ENCODE peak calls at places on chromosomes 3 and 15, in six cellular contexts. C is NCI-H774, T is OCI-LY7, H is NCI-H1436, N is thoracic aorta, Y is NCI-H2081. S is an unnamed sample.

GRCh38 chr15:43943511-43943910 is 116.7 kb downstream of the WDR76 start:
- DNase-seq in T (no peak), Y (no peak), N (no peak), C (no peak), H (no peak), S (no peak)

GRCh38 chr3:175270199-175270837 is 411.2 kb downstream of the NAALADL2 start:
- DNase-seq in N (no peak), H (peak; percentile 84), C (no peak), Y (peak; percentile 97), T (no peak), S (peak; percentile 37)

GRCh38 chr3:171842864-171843511 is at the start of gene TMEM212:
- DNase-seq in N (no peak), Y (no peak), C (no peak), H (no peak), T (no peak), S (no peak)

GRCh38 chr3:48119495-48120193 is 68.6 kb downstream of the CDC25A start:
- DNase-seq in T (no peak), C (no peak), H (no peak), N (no peak), Y (no peak), S (no peak)

GRCh38 chr15:55267401-55268053 is 22.1 kb downstream of the RAB27A start:
- DNase-seq in T (no peak), N (no peak), C (no peak), Y (no peak), H (no peak), S (no peak)

GRCh38 chr3:16069149-16069922 is 105.1 kb upstream of the GALNT15 start:
- DNase-seq in Y (no peak), T (no peak), N (no peak), H (no peak), C (no peak), S (no peak)

GRCh38 chr3:188421151-188421821 is 267.3 kb downstream of the LPP start:
- DNase-seq in Y (no peak), N (no peak), H (no peak), T (peak; percentile 29), C (no peak), S (no peak)

GRCh38 chr3:59968510-59968909 is 918.7 kb upstream of the CFAP20DC start:
- DNase-seq in N (no peak), T (no peak), Y (no peak), H (no peak), C (no peak), S (no peak)

GRCh38 chr3:55297235-55297634 is 189.9 kb downstream of the WNT5A start:
- DNase-seq in T (no peak), N (no peak), Y (no peak), C (no peak), H (no peak), S (no peak)

GRCh38 chr3:4083225-4084015 is 219.7 kb upstream of the SETMAR start:
- DNase-seq in H (no peak), N (no peak), Y (no peak), T (no peak), C (no peak), S (no peak)

GRCh38 chr3:50238549-50239026 is 2.6 kb downstream of the GNAI2 start:
- DNase-seq in C (no peak), T (no peak), N (no peak), Y (peak; percentile 8), H (no peak), S (no peak)

GRCh38 chr3:14570089-14570488 is 29.9 kb upstream of the GRIP2 start:
- DNase-seq in N (no peak), T (peak; percentile 42), Y (no peak), H (no peak), C (no peak), S (no peak)

GRCh38 chr3:128775906-128776542 is 50.0 kb downstream of the RAB7A start:
- DNase-seq in N (no peak), T (no peak), H (no peak), C (no peak), Y (no peak), S (no peak)

GRCh38 chr15:79680721-79681120 is 216.1 kb downstream of the MTHFS start:
- DNase-seq in Y (no peak), N (no peak), T (no peak), H (no peak), C (no peak), S (no peak)

GRCh38 chr15:59532770-59533379 is 78.7 kb upstream of the GCNT3 start:
- DNase-seq in C (peak; percentile 16), Y (peak; percentile 38), N (no peak), H (peak; percentile 52), T (peak; percentile 84), S (no peak)

GRCh38 chr15:56411122-56411749 is 46.0 kb downstream of the TEX9 start:
- DNase-seq in C (no peak), H (no peak), T (no peak), N (no peak), Y (peak; percentile 25), S (no peak)

GRCh38 chr3:66405701-66406091 is 95.1 kb downstream of the LRIG1 start:
- DNase-seq in H (no peak), Y (no peak), N (peak; percentile 67), C (no peak), T (no peak), S (no peak)

GRCh38 chr15:47673343-47673761 is 44.0 kb upstream of the SEMA6D start:
- DNase-seq in T (no peak), N (no peak), Y (peak; percentile 40), C (no peak), H (no peak), S (no peak)

GRCh38 chr15:42348083-42348482 is 11.2 kb upstream of the CAPN3 start:
- DNase-seq in C (no peak), N (no peak), Y (no peak), H (no peak), T (no peak), S (no peak)

GRCh38 chr3:177102526-177102925 is 94.8 kb downstream of the TBL1XR1 start:
- DNase-seq in T (no peak), Y (no peak), C (no peak), H (no peak), N (no peak), S (no peak)

GRCh38 chr3:64489361-64490044 is 198.3 kb downstream of the ADAMTS9 start:
- DNase-seq in T (no peak), H (peak; percentile 66), Y (no peak), N (no peak), C (peak; percentile 8), S (peak; percentile 84)

GRCh38 chr3:28677581-28677980 is 329.0 kb upstream of the AZI2 start:
- DNase-seq in Y (no peak), T (no peak), N (no peak), C (no peak), H (no peak), S (no peak)

GRCh38 chr15:70766597-70766996 is 3.2 kb upstream of the UACA start:
- DNase-seq in T (no peak), C (no peak), N (no peak), H (no peak), Y (no peak), S (no peak)

GRCh38 chr3:59280113-59280512 is 230.3 kb upstream of the CFAP20DC start:
- DNase-seq in Y (no peak), N (no peak), H (no peak), C (no peak), T (no peak), S (peak; percentile 41)

GRCh38 chr3:190229632-190230424 is 92.4 kb downstream of the CLDN1 start:
- DNase-seq in H (no peak), Y (no peak), C (no peak), N (no peak), T (no peak), S (no peak)

GRCh38 chr15:23648920-23649515 is 1.4 kb upstream of the MAGEL2 start:
- DNase-seq in Y (peak; percentile 10), C (peak; percentile 4), T (peak; percentile 20), N (no peak), H (peak; percentile 65), S (no peak)

GRCh38 chr3:18134386-18135082 is 290.6 kb downstream of the SATB1 start:
- DNase-seq in C (no peak), Y (no peak), N (no peak), T (no peak), H (no peak), S (no peak)

GRCh38 chr3:49998326-49998725 is 58.4 kb downstream of the RBM6 start:
- DNase-seq in Y (no peak), H (no peak), C (no peak), N (no peak), T (no peak), S (no peak)

GRCh38 chr15:84807228-84807627 is 9.9 kb upstream of the ALPK3 start:
- DNase-seq in C (no peak), Y (no peak), T (no peak), N (no peak), H (no peak), S (no peak)

GRCh38 chr3:8658326-8659212 is 14.0 kb upstream of the SSUH2 start:
- DNase-seq in Y (peak; percentile 44), C (peak; percentile 44), N (peak; percentile 86), T (peak; percentile 85), H (peak; percentile 1), S (no peak)

GRCh38 chr3:18127864-18128185 is 297.3 kb downstream of the SATB1 start:
- DNase-seq in N (no peak), C (no peak), Y (no peak), T (no peak), H (no peak), S (no peak)

GRCh38 chr3:142844339-142844977 is 44.4 kb downstream of the PCOLCE2 start:
- DNase-seq in C (no peak), T (peak; percentile 36), Y (peak; percentile 59), H (peak; percentile 10), N (no peak), S (no peak)

GRCh38 chr3:102265720-102266119 is 169.1 kb upstream of the ZPLD1 start:
- DNase-seq in N (no peak), C (no peak), T (peak; percentile 34), H (no peak), Y (no peak), S (no peak)

GRCh38 chr3:108897883-108898282 is 55.8 kb downstream of the GUCA1C start:
- DNase-seq in T (no peak), H (no peak), Y (no peak), N (no peak), C (no peak), S (no peak)

GRCh38 chr15:64874131-64874530 is 32.4 kb downstream of the PLEKHO2 start:
- DNase-seq in C (no peak), T (no peak), Y (no peak), H (no peak), N (no peak), S (no peak)

GRCh38 chr3:169846458-169847193 is 23.1 kb downstream of the LRRC31 start:
- DNase-seq in C (no peak), Y (no peak), H (no peak), T (no peak), N (no peak), S (no peak)

GRCh38 chr3:62559831-62560445 is 186.6 kb upstream of the FEZF2 start:
- DNase-seq in N (no peak), Y (no peak), H (no peak), C (no peak), T (peak; percentile 26), S (no peak)

GRCh38 chr3:71393093-71393492 is 190.4 kb downstream of the FOXP1 start:
- DNase-seq in C (no peak), T (no peak), H (no peak), Y (no peak), N (no peak), S (no peak)

GRCh38 chr3:87461443-87461842 is 185.1 kb upstream of the POU1F1 start:
- DNase-seq in H (no peak), C (no peak), T (no peak), Y (no peak), N (no peak), S (no peak)

GRCh38 chr15:42273900-42274692 is 863 bp upstream of the TMEM87A start:
- DNase-seq in T (peak; percentile 72), Y (peak; percentile 57), N (peak; percentile 48), C (peak; percentile 25), H (no peak), S (no peak)

S was measured in NCI-H187 treated with DMSO at 0.1 percent for 48 hours.